ENCODE peak calls at places on chromosome 2, in eight cellular contexts. One of them, this sample, is unnamed.

GRCh38 chr2:68282814-68283812 is 30.8 kb upstream of the PPP3R1 start:
- ATAC-seq in naive thymus-derived CD4-positive, alpha-beta T cell: peak; percentile 81
- ATAC-seq in omental fat pad: no peak
- ATAC-seq in gastroesophageal sphincter: no peak
- ATAC-seq in HepG2: peak; percentile 78
- ATAC-seq in stimulated activated effector memory CD8-positive, alpha-beta T cell treated with anti-CD3 and anti-CD28 coated beads, Interleukin-12 subunit alpha, Interleukin-12 subunit beta, amount 100 ng/mL, for 72 hours: no peak
- ATAC-seq in activated naive CD8-positive, alpha-beta T cell treated with anti-CD3 and anti-CD28 coated beads, Interleukin-2, amount 10 ng/mL, durations not matched to agents 7 days and 5 days: peak; percentile 61
- ATAC-seq in mucosa of descending colon: peak; percentile 69
- ATAC-seq in this sample: no peak

GRCh38 chr2:70767094-70767698 is 804 bp downstream of the ADD2 start:
- ATAC-seq in gastroesophageal sphincter: peak; percentile 34
- ATAC-seq in mucosa of descending colon: peak; percentile 18
- ATAC-seq in stimulated activated effector memory CD8-positive, alpha-beta T cell treated with anti-CD3 and anti-CD28 coated beads, Interleukin-12 subunit alpha, Interleukin-12 subunit beta, amount 100 ng/mL, for 72 hours: peak; percentile 39
- ATAC-seq in omental fat pad: peak; percentile 20
- ATAC-seq in naive thymus-derived CD4-positive, alpha-beta T cell: peak; percentile 33
- ATAC-seq in HepG2: peak; percentile 31
- ATAC-seq in activated naive CD8-positive, alpha-beta T cell treated with anti-CD3 and anti-CD28 coated beads, Interleukin-2, amount 10 ng/mL, durations not matched to agents 7 days and 5 days: peak; percentile 17
- ATAC-seq in this sample: peak; percentile 79

GRCh38 chr2:127343277-127343676 is 44.5 kb downstream of the MAP3K2 start:
- ATAC-seq in mucosa of descending colon: no peak
- ATAC-seq in naive thymus-derived CD4-positive, alpha-beta T cell: no peak
- ATAC-seq in gastroesophageal sphincter: no peak
- ATAC-seq in HepG2: no peak
- ATAC-seq in omental fat pad: no peak
- ATAC-seq in stimulated activated effector memory CD8-positive, alpha-beta T cell treated with anti-CD3 and anti-CD28 coated beads, Interleukin-12 subunit alpha, Interleukin-12 subunit beta, amount 100 ng/mL, for 72 hours: no peak
- ATAC-seq in activated naive CD8-positive, alpha-beta T cell treated with anti-CD3 and anti-CD28 coated beads, Interleukin-2, amount 10 ng/mL, durations not matched to agents 7 days and 5 days: no peak
- ATAC-seq in this sample: no peak

GRCh38 chr2:192940767-192941166 is 746.0 kb upstream of the TMEFF2 start:
- ATAC-seq in activated naive CD8-positive, alpha-beta T cell treated with anti-CD3 and anti-CD28 coated beads, Interleukin-2, amount 10 ng/mL, durations not matched to agents 7 days and 5 days: no peak
- ATAC-seq in omental fat pad: no peak
- ATAC-seq in stimulated activated effector memory CD8-positive, alpha-beta T cell treated with anti-CD3 and anti-CD28 coated beads, Interleukin-12 subunit alpha, Interleukin-12 subunit beta, amount 100 ng/mL, for 72 hours: no peak
- ATAC-seq in HepG2: peak; percentile 56
- ATAC-seq in mucosa of descending colon: no peak
- ATAC-seq in gastroesophageal sphincter: no peak
- ATAC-seq in naive thymus-derived CD4-positive, alpha-beta T cell: no peak
- ATAC-seq in this sample: no peak

GRCh38 chr2:29166640-29167039 is 51.4 kb downstream of the CLIP4 start:
- ATAC-seq in activated naive CD8-positive, alpha-beta T cell treated with anti-CD3 and anti-CD28 coated beads, Interleukin-2, amount 10 ng/mL, durations not matched to agents 7 days and 5 days: no peak
- ATAC-seq in HepG2: no peak
- ATAC-seq in omental fat pad: no peak
- ATAC-seq in stimulated activated effector memory CD8-positive, alpha-beta T cell treated with anti-CD3 and anti-CD28 coated beads, Interleukin-12 subunit alpha, Interleukin-12 subunit beta, amount 100 ng/mL, for 72 hours: no peak
- ATAC-seq in gastroesophageal sphincter: no peak
- ATAC-seq in mucosa of descending colon: no peak
- ATAC-seq in naive thymus-derived CD4-positive, alpha-beta T cell: no peak
- ATAC-seq in this sample: no peak

GRCh38 chr2:18976112-18976961 is 382.1 kb downstream of the OSR1 start:
- ATAC-seq in activated naive CD8-positive, alpha-beta T cell treated with anti-CD3 and anti-CD28 coated beads, Interleukin-2, amount 10 ng/mL, durations not matched to agents 7 days and 5 days: no peak
- ATAC-seq in mucosa of descending colon: peak; percentile 36
- ATAC-seq in gastroesophageal sphincter: peak; percentile 66
- ATAC-seq in omental fat pad: no peak
- ATAC-seq in HepG2: no peak
- ATAC-seq in naive thymus-derived CD4-positive, alpha-beta T cell: no peak
- ATAC-seq in stimulated activated effector memory CD8-positive, alpha-beta T cell treated with anti-CD3 and anti-CD28 coated beads, Interleukin-12 subunit alpha, Interleukin-12 subunit beta, amount 100 ng/mL, for 72 hours: no peak
- ATAC-seq in this sample: peak; percentile 82

GRCh38 chr2:96315400-96316071 is 9.6 kb upstream of the ITPRIPL1 start:
- ATAC-seq in omental fat pad: no peak
- ATAC-seq in stimulated activated effector memory CD8-positive, alpha-beta T cell treated with anti-CD3 and anti-CD28 coated beads, Interleukin-12 subunit alpha, Interleukin-12 subunit beta, amount 100 ng/mL, for 72 hours: peak; percentile 81
- ATAC-seq in mucosa of descending colon: peak; percentile 63
- ATAC-seq in HepG2: no peak
- ATAC-seq in activated naive CD8-positive, alpha-beta T cell treated with anti-CD3 and anti-CD28 coated beads, Interleukin-2, amount 10 ng/mL, durations not matched to agents 7 days and 5 days: peak; percentile 72
- ATAC-seq in naive thymus-derived CD4-positive, alpha-beta T cell: peak; percentile 60
- ATAC-seq in gastroesophageal sphincter: no peak
- ATAC-seq in this sample: peak; percentile 46

GRCh38 chr2:232714969-232715368 is 17.8 kb downstream of the GIGYF2 start:
- ATAC-seq in stimulated activated effector memory CD8-positive, alpha-beta T cell treated with anti-CD3 and anti-CD28 coated beads, Interleukin-12 subunit alpha, Interleukin-12 subunit beta, amount 100 ng/mL, for 72 hours: no peak
- ATAC-seq in HepG2: no peak
- ATAC-seq in mucosa of descending colon: no peak
- ATAC-seq in activated naive CD8-positive, alpha-beta T cell treated with anti-CD3 and anti-CD28 coated beads, Interleukin-2, amount 10 ng/mL, durations not matched to agents 7 days and 5 days: no peak
- ATAC-seq in naive thymus-derived CD4-positive, alpha-beta T cell: no peak
- ATAC-seq in omental fat pad: no peak
- ATAC-seq in gastroesophageal sphincter: no peak
- ATAC-seq in this sample: no peak

GRCh38 chr2:102473020-102473419 is at the start of gene SLC9A4:
- ATAC-seq in stimulated activated effector memory CD8-positive, alpha-beta T cell treated with anti-CD3 and anti-CD28 coated beads, Interleukin-12 subunit alpha, Interleukin-12 subunit beta, amount 100 ng/mL, for 72 hours: no peak
- ATAC-seq in naive thymus-derived CD4-positive, alpha-beta T cell: peak; percentile 60
- ATAC-seq in omental fat pad: peak; percentile 59
- ATAC-seq in HepG2: peak; percentile 77
- ATAC-seq in activated naive CD8-positive, alpha-beta T cell treated with anti-CD3 and anti-CD28 coated beads, Interleukin-2, amount 10 ng/mL, durations not matched to agents 7 days and 5 days: no peak
- ATAC-seq in mucosa of descending colon: peak; percentile 79
- ATAC-seq in gastroesophageal sphincter: no peak
- ATAC-seq in this sample: no peak